ENCODE peak calls at places on chromosome X, in ten cellular contexts. K is omental fat pad; O is tibial nerve; D is HFF-Myc; W is mucosa of descending colon; N is heart right ventricle; Z is HFFc6; C is colonic mucosa; R is A549; I is activated CD8-positive, alpha-beta T cell treated with anti-CD3 and anti-CD28 coated beads for 36 hours. U is an unnamed sample.

GRCh38 chrX:5051831-5052491 is 1176.7 kb downstream of the NLGN4X start:
- DNase-seq in K (peak; percentile 23), O (no peak), D (no peak), W (no peak), N (no peak), Z (no peak), C (peak; percentile 34), R (peak; percentile 26), I (no peak), U (no peak)

GRCh38 chrX:147602297-147602696 is 309.4 kb upstream of the FMR1 start:
- DNase-seq in K (no peak), O (no peak), D (no peak), W (no peak), N (no peak), Z (no peak), C (no peak), R (no peak), I (no peak), U (no peak)

GRCh38 chrX:49037883-49038475 is 5.2 kb downstream of the TFE3 start:
- DNase-seq in K (no peak), O (no peak), D (no peak), W (no peak), N (no peak), Z (peak; percentile 69), C (no peak), R (no peak), I (no peak), U (no peak)

GRCh38 chrX:150213481-150214030 is 149.6 kb upstream of the MAMLD1 start:
- DNase-seq in K (no peak), O (no peak), D (no peak), W (no peak), N (no peak), Z (no peak), C (no peak), R (no peak), I (no peak), U (no peak)

GRCh38 chrX:38774249-38774648 is 27.0 kb upstream of the MID1IP1 start:
- DNase-seq in K (no peak), O (no peak), D (no peak), W (no peak), N (no peak), Z (no peak), C (no peak), R (no peak), I (no peak), U (no peak)

GRCh38 chrX:123869488-123869887 is 9.6 kb downstream of the XIAP start:
- DNase-seq in K (no peak), O (no peak), D (no peak), W (no peak), N (no peak), Z (peak; percentile 39), C (no peak), R (no peak), I (no peak), U (no peak)

GRCh38 chrX:148530464-148531077 is 30.2 kb downstream of the AFF2 start:
- DNase-seq in K (no peak), O (no peak), D (no peak), W (no peak), N (no peak), Z (no peak), C (no peak), R (no peak), I (peak; percentile 16), U (no peak)

GRCh38 chrX:115341421-115341820 is 51.9 kb downstream of the LUZP4 start:
- DNase-seq in K (no peak), O (no peak), D (no peak), W (no peak), N (no peak), Z (no peak), C (no peak), R (no peak), I (no peak), U (no peak)

GRCh38 chrX:47217852-47218279 is 615 bp upstream of the CDK16 start:
- DNase-seq in K (peak; percentile 91), O (peak; percentile 93), D (peak; percentile 91), W (peak; percentile 99), N (peak; percentile 92), Z (peak; percentile 97), C (peak; percentile 99), R (peak; percentile 90), I (peak; percentile 98), U (peak; percentile 96)

GRCh38 chrX:121902463-121902862 is 855.1 kb downstream of the GLUD2 start:
- DNase-seq in K (no peak), O (no peak), D (no peak), W (no peak), N (no peak), Z (no peak), C (no peak), R (no peak), I (no peak), U (no peak)

GRCh38 chrX:103098488-103098887 is 5.5 kb upstream of the NXF3 start:
- DNase-seq in K (no peak), O (no peak), D (no peak), W (no peak), N (no peak), Z (no peak), C (no peak), R (no peak), I (no peak), U (no peak)

DNA sequence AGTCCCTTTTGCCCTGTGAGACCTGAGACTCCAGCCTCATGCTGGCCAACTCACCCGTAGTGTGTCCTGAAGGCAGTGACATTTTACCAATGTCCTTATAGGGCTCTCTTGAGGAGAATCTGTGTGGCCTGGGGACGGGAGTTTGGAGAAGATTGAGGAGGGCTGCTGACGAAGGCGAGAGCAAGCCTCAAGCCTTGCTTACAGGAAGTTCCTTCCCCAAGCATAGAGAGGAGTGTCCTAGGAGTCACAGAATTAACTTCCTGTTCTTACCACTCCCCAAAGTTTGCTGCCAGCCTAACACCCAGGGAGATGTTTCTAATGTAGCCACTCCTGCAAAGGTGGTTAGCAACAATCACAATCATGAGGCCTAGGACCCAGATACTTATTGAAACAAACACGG is at the start of gene NXF3:
- DNase-seq in K (no peak), O (no peak), D (no peak), W (no peak), N (no peak), Z (no peak), C (no peak), R (no peak), I (no peak), U (no peak)
- TF ChIP-seq CTCF in K (no peak), O (no peak), D (no peak), W (no peak), N (no peak), Z (no peak), C (no peak), R (no peak), I (no peak), U (no peak)

GRCh38 chrX:151962034-151962433 is 12.4 kb downstream of the GABRE start:
- DNase-seq in K (no peak), O (no peak), D (no peak), W (no peak), N (no peak), Z (no peak), C (no peak), R (no peak), I (no peak), U (no peak)
- TF ChIP-seq CTCF in K (no peak), O (no peak), D (no peak), W (no peak), N (no peak), Z (no peak), C (no peak), R (no peak), I (no peak), U (no peak)

DNA sequence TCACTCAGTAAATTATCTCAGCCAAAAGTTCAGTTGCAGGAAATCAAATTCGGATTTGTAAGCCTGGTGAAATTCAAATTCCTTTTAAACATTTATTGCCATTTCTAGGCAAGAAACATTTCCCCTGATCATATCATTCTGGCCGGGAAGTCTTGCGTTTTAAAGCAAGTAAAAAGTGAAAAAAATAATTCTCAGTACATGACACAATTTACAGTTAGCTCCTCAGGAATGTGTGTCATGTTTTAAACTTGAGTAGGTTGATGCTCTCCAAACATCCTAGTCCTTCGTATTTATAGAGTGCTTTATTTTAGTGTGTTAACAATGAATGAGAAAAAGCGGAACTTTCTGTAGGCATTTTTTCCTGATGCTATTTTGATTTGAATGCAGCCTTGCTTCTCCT is 158.3 kb upstream of the SCML1 start:
- DNase-seq in K (no peak), O (no peak), D (no peak), W (no peak), N (no peak), Z (peak; percentile 32), C (no peak), R (no peak), I (no peak), U (no peak)
- TF ChIP-seq CTCF in K (no peak), O (no peak), D (no peak), W (no peak), N (no peak), Z (no peak), C (no peak), R (no peak), I (no peak), U (no peak)

GRCh38 chrX:106481341-106481740 is 130.4 kb upstream of the RADX start:
- DNase-seq in K (peak; percentile 33), O (no peak), D (peak; percentile 19), W (no peak), N (no peak), Z (peak; percentile 44), C (peak; percentile 72), R (peak; percentile 3), I (peak; percentile 16), U (peak; percentile 43)
- TF ChIP-seq CTCF in K (no peak), O (peak; percentile 47), D (peak; percentile 50), W (peak; percentile 26), N (peak; percentile 64), Z (peak; percentile 84), C (peak; percentile 83), R (peak; percentile 63), I (peak; percentile 65), U (peak; percentile 79)

DNA sequence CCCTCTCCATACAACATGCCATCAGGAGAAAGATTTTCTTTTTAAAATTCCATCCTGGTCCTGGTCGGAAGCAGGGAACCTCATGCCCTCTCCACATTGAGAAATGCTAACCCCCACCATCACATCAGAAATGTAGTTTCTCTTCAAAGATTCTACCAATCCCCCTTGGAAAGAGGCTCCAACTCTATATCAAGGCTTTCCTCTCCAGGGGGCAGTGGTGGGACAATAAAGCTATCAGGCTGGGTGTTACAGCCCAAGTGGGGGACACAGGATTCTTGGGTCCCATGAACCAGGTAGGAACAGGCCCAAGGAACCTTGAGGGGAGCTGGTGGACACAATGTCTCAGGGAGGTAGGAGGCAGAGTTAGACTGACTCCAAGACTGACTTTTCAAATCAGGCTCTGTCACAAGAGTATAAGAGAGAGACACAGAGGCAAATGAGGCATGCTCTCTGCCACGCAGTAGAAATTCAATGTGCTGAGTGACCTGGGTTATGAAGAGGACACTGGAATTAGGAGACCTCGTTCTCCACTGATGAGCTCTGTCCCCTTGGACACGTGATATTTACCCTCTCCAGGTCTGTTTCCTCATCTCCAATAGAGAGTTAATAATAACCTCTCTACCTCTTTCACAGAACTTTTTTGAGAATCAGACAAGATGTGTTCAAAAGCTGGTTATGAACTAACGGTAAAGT is 4.5 kb downstream of the GJB1 start:
- DNase-seq in K (no peak), O (no peak), D (no peak), W (no peak), N (no peak), Z (no peak), C (no peak), R (no peak), I (peak; percentile 21), U (no peak)
- TF ChIP-seq CTCF in K (no peak), O (no peak), D (no peak), W (no peak), N (no peak), Z (no peak), C (no peak), R (no peak), I (no peak), U (no peak)